ENCODE peak calls at places on chromosomes 4 and X, in five cellular contexts. T is HCT116, E is fibroblast of mammary gland, K is A549, S is mesothelial cell of epicardium. A is an unnamed sample.

GRCh38 chr4:128220286-128221235 is 67.1 kb downstream of the PGRMC2 start:
- DNase-seq in K (peak; percentile 62), S (no peak), E (peak; percentile 75), T (peak; percentile 36), A (no peak)

GRCh38 chrX:40144576-40144975 is 46.8 kb upstream of the BCOR start:
- DNase-seq in T (no peak), K (no peak), S (no peak), E (no peak), A (no peak)

GRCh38 chrX:989959-990510 is 222.4 kb downstream of the CRLF2 start:
- DNase-seq in E (peak; percentile 94), T (peak; percentile 78), S (no peak), K (peak; percentile 99), A (no peak)

GRCh38 chr4:27129871-27130277 is 269.2 kb downstream of the STIM2 start:
- DNase-seq in K (no peak), T (no peak), E (peak; percentile 83), S (no peak), A (no peak)

GRCh38 chr4:101205878-101206277 is 141.4 kb downstream of the PPP3CA start:
- DNase-seq in T (no peak), S (no peak), E (peak; percentile 81), K (peak; percentile 28), A (no peak)

GRCh38 chr4:27123050-27123768 is 262.6 kb downstream of the STIM2 start:
- DNase-seq in T (peak; percentile 12), K (no peak), S (no peak), E (peak; percentile 24), A (no peak)

GRCh38 chrX:71315917-71316316 is 14.4 kb downstream of the ITGB1BP2 start:
- DNase-seq in E (peak; percentile 83), S (no peak), K (no peak), T (no peak), A (no peak)

GRCh38 chr4:163165217-163166017 is 1.3 kb downstream of the NAF1 start:
- DNase-seq in T (no peak), S (no peak), E (peak; percentile 19), K (no peak), A (no peak)

GRCh38 chrX:130696542-130696941 is 206.5 kb downstream of the ENOX2 start:
- DNase-seq in S (no peak), K (no peak), E (no peak), T (no peak), A (no peak)
- TF ChIP-seq CTCF in S (no peak), K (no peak), E (no peak), T (no peak), A (no peak)

GRCh38 chr4:53346920-53347852 is 18.7 kb downstream of the SCFD2 start:
- DNase-seq in S (no peak), T (no peak), K (no peak), E (peak; percentile 62), A (no peak)
- TF ChIP-seq CTCF in S (no peak), T (no peak), K (no peak), E (no peak), A (no peak)

GRCh38 chr4:143482753-143483362 is 30.6 kb upstream of the SMARCA5 start:
- DNase-seq in T (peak; percentile 28), S (no peak), K (peak; percentile 47), E (peak; percentile 69), A (no peak)
- TF ChIP-seq CTCF in T (peak; percentile 64), S (peak; percentile 58), K (peak; percentile 59), E (peak; percentile 61), A (peak; percentile 75)

GRCh38 chr4:89486042-89486441 is 178.4 kb upstream of the GPRIN3 start:
- DNase-seq in T (no peak), K (peak; percentile 22), S (no peak), E (peak; percentile 67), A (no peak)
- TF ChIP-seq CTCF in T (peak; percentile 17), K (peak; percentile 37), S (no peak), E (peak; percentile 67), A (peak; percentile 44)

DNA sequence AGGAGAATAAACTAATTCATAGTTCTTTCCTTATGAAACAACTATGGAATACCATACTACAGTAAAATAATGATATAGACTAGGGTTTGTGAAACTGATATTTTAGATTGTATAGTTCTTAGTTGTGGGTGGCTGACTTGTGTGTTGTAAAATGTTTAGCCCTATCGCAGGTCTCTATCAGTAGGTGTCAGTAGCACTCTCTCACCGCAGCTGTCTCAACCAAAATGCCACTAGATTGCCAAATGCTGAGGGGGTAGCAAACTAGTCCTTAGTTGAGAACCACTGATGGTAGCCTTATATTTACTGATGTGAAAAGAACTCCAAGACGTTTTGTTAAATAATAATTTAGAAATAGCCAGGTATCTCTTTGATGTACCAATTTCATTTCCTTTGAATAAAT is 48.1 kb downstream of the RHOXF2B start:
- DNase-seq in K (no peak), T (no peak), E (no peak), S (no peak), A (no peak)
- TF ChIP-seq CTCF in K (no peak), T (peak; percentile 32), E (no peak), S (no peak), A (no peak)

GRCh38 chrX:136198678-136199243 is 51.4 kb downstream of the FHL1 start:
- DNase-seq in E (peak; percentile 72), S (no peak), K (no peak), T (no peak), A (no peak)

GRCh38 chrX:136202889-136203288 is 48.3 kb downstream of the MAP7D3 start:
- DNase-seq in K (peak; percentile 22), E (peak; percentile 72), T (no peak), S (no peak), A (no peak)

GRCh38 chrX:136199365-136199764 is 51.8 kb downstream of the MAP7D3 start:
- DNase-seq in E (peak; percentile 77), K (no peak), S (no peak), T (no peak), A (no peak)

GRCh38 chrX:136201601-136202000 is 49.6 kb downstream of the MAP7D3 start:
- DNase-seq in T (no peak), S (no peak), E (no peak), K (no peak), A (no peak)

GRCh38 chrX:136200466-136200865 is 50.7 kb downstream of the MAP7D3 start:
- DNase-seq in K (peak; percentile 29), E (peak; percentile 60), S (no peak), T (no peak), A (no peak)
- TF ChIP-seq CTCF in K (peak; percentile 42), E (peak; percentile 54), S (no peak), T (peak; percentile 40), A (peak; percentile 47)

GRCh38 chr4:113979157-113979972 is at the start of gene ARSJ:
- DNase-seq in E (peak; percentile 88), T (peak; percentile 32), S (peak; percentile 36), K (peak; percentile 58), A (peak; percentile 90)
- TF ChIP-seq CTCF in E (peak; percentile 11), T (no peak), S (no peak), K (peak; percentile 5), A (peak; percentile 24)

DNA sequence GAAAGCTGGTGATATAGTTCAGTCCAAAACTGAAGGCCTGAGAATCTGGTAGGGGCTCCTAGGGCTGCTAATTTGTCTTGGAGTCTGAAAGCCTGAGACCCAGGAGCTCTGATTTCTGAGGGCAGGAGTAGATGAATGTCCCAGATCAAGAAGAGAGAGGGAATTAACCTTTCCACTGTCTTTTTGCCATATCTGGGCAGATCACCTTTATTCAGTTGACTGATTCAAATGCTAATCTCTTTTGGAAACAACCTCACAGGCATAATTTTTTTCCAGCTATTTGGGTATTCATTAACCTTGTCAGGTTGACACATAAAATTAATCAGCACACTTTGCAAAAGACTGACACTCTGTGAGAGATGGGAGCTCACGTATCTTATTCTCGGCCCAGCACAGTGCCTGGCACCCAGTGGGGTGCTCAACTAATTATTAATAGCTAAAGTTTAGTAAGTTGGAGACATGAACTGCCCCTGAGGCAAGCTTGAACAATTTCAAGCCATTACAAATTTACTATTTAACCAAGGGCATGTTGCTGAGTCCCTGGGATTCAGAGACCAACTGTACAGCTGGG is 114.3 kb downstream of the CPEB2 start:
- DNase-seq in K (no peak), T (no peak), E (no peak), S (no peak), A (no peak)
- TF ChIP-seq CTCF in K (no peak), T (no peak), E (no peak), S (no peak), A (no peak)

DNA sequence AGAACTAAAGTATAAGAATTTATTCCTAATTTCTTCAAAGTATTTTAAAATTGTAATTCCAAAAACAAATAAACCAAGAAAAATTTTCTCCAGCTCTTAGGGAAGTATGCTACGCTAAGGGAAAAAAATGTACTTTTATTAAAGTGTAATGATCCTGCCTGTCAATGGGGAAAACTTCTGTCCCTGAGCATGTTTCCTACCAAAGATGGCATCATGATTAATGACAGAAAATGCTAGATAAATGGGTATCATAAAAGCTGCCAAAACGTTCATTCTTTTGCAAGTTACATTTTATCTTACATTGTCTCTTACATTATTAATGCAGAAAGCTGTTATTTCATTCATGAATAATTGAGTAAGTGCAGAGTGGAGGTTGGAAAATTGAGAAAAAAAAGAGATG is 443.4 kb downstream of the TECRL start:
- DNase-seq in E (no peak), T (no peak), S (no peak), K (no peak), A (no peak)
- TF ChIP-seq CTCF in E (no peak), T (no peak), S (no peak), K (no peak), A (no peak)

A was measured in osteocyte.